ENCODE peak calls at places on chromosomes 7 and 10, in six cellular contexts. R is AML-193, U is AG08395, O is astrocyte of the spinal cord, T is NCI-H1417, V is HS-5. E is an unnamed sample.

GRCh38 chr7:120521761-120522737 is 249.1 kb downstream of the KCND2 start:
- DNase-seq in R (no peak), U (no peak), O (no peak), T (no peak), V (no peak), E (peak)

GRCh38 chr10:15864419-15864818 is 4.1 kb upstream of the MINDY3 start:
- DNase-seq in R (no peak), U (no peak), O (no peak), T (no peak), V (no peak), E (no peak)

GRCh38 chr7:67493386-67493785 is 496.8 kb downstream of the TYW1 start:
- DNase-seq in R (no peak), U (no peak), O (no peak), T (no peak), V (no peak), E (no peak)

GRCh38 chr10:123622381-123622780 is 43.8 kb upstream of the GPR26 start:
- DNase-seq in R (no peak), U (peak), O (no peak), T (no peak), V (peak), E (no peak)

GRCh38 chr7:73631558-73631957 is 7.2 kb upstream of the MLXIPL start:
- DNase-seq in R (no peak), U (no peak), O (no peak), T (no peak), V (no peak), E (no peak)

GRCh38 chr7:155992107-155992506 is 179.8 kb upstream of the SHH start:
- DNase-seq in R (no peak), U (no peak), O (no peak), T (no peak), V (no peak), E (no peak)

GRCh38 chr10:71045936-71046335 is 157.6 kb upstream of the PCBD1 start:
- DNase-seq in R (no peak), U (no peak), O (no peak), T (no peak), V (no peak), E (no peak)

GRCh38 chr10:120221873-120222485 is 235.0 kb upstream of the PLPP4 start:
- DNase-seq in R (peak), U (peak), O (peak), T (peak), V (no peak), E (peak)

GRCh38 chr7:128166603-128167315 is 74.3 kb upstream of the LEP start:
- DNase-seq in R (no peak), U (peak), O (peak), T (peak), V (no peak), E (peak)

GRCh38 chr10:64159910-64160872 is 639.0 kb downstream of the REEP3 start:
- DNase-seq in R (no peak), U (no peak), O (no peak), T (no peak), V (no peak), E (peak)

GRCh38 chr10:124156524-124157225 is 63.3 kb upstream of the CHST15 start:
- DNase-seq in R (no peak), U (no peak), O (no peak), T (no peak), V (no peak), E (peak)

GRCh38 chr10:73386583-73386982 is 27.3 kb downstream of the ANXA7 start:
- DNase-seq in R (no peak), U (no peak), O (no peak), T (no peak), V (no peak), E (no peak)

GRCh38 chr7:124764847-124765400 is 668 bp downstream of the GPR37 start:
- DNase-seq in R (no peak), U (peak), O (no peak), T (peak), V (no peak), E (peak)

E was measured in ELF-1.